ENCODE peak calls at places on chromosomes 4 and X, in five cellular contexts. I, H, E, S and X are unnamed samples.

GRCh38 chrX:70664726-70665125 is 220.1 kb downstream of the DLG3 start:
- DNase-seq in I (no peak), H (no peak), E (peak), S (no peak), X (no peak)

GRCh38 chrX:77622233-77622632 is 163.8 kb downstream of the ATRX start:
- DNase-seq in I (no peak), H (no peak), E (no peak), S (no peak), X (no peak)

GRCh38 chr4:173242466-173243250 is 74.0 kb downstream of the GALNT7 start:
- DNase-seq in I (no peak), H (no peak), E (no peak), S (no peak), X (no peak)

GRCh38 chr4:132593717-132594400 is 555.2 kb upstream of the PCDH10 start:
- DNase-seq in I (no peak), H (no peak), E (peak), S (no peak), X (no peak)

GRCh38 chr4:69360271-69360670 is 80.0 kb downstream of the UGT2B28 start:
- DNase-seq in I (no peak), H (no peak), E (no peak), S (no peak), X (no peak)

GRCh38 chr4:39427477-39428119 is 20.9 kb downstream of the KLB start:
- DNase-seq in I (no peak), H (no peak), E (no peak), S (no peak), X (no peak)

GRCh38 chr4:182163180-182163579 is 80.0 kb upstream of the TENM3 start:
- DNase-seq in I (no peak), H (no peak), E (no peak), S (no peak), X (no peak)

GRCh38 chr4:141571368-141571767 is 65.0 kb upstream of the IL15 start:
- DNase-seq in I (no peak), H (no peak), E (peak), S (no peak), X (no peak)

GRCh38 chr4:44553143-44553542 is 98.3 kb downstream of the YIPF7 start:
- DNase-seq in I (no peak), H (no peak), E (no peak), S (no peak), X (no peak)

GRCh38 chrX:10240918-10241317 is 84.1 kb downstream of the CLCN4 start:
- DNase-seq in I (no peak), H (peak), E (peak), S (no peak), X (no peak)

GRCh38 chr4:136412708-136413107 is 1119.6 kb downstream of the PCDH18 start:
- DNase-seq in I (no peak), H (no peak), E (peak), S (no peak), X (no peak)

GRCh38 chr4:182698212-182698611 is 219.0 kb downstream of the DCTD start:
- DNase-seq in I (no peak), H (no peak), E (no peak), S (no peak), X (no peak)

GRCh38 chr4:149841686-149842085 is 26.0 kb upstream of the IQCM start:
- DNase-seq in I (no peak), H (no peak), E (no peak), S (no peak), X (no peak)

GRCh38 chr4:89871211-89871610 is 23.4 kb upstream of the MMRN1 start:
- DNase-seq in I (no peak), H (no peak), E (no peak), S (no peak), X (no peak)

GRCh38 chrX:108537005-108537404 is 97.4 kb downstream of the COL4A5 start:
- DNase-seq in I (no peak), H (no peak), E (peak), S (no peak), X (no peak)

GRCh38 chr4:114549638-114550037 is 49.0 kb upstream of the UGT8 start:
- DNase-seq in I (no peak), H (no peak), E (no peak), S (no peak), X (no peak)

GRCh38 chr4:77433102-77433733 is 172.4 kb upstream of the CXCL13 start:
- DNase-seq in I (no peak), H (no peak), E (peak), S (no peak), X (no peak)

GRCh38 chr4:172736046-172736445 is 432.6 kb upstream of the GALNT7 start:
- DNase-seq in I (no peak), H (no peak), E (no peak), S (no peak), X (no peak)

GRCh38 chr4:76206222-76206942 is 7.2 kb downstream of the SCARB2 start:
- DNase-seq in I (no peak), H (peak), E (peak), S (no peak), X (no peak)

GRCh38 chr4:72954811-72955210 is 114.7 kb downstream of the COX18 start:
- DNase-seq in I (no peak), H (no peak), E (no peak), S (no peak), X (no peak)

GRCh38 chr4:118753685-118754084 is 68.5 kb downstream of the METTL14 start:
- DNase-seq in I (no peak), H (no peak), E (no peak), S (no peak), X (no peak)

GRCh38 chrX:97290199-97290598 is 406.5 kb downstream of the RPA4 start:
- DNase-seq in I (no peak), H (no peak), E (no peak), S (no peak), X (no peak)

GRCh38 chrX:150324035-150324728 is 38.9 kb upstream of the MAMLD1 start:
- DNase-seq in I (no peak), H (no peak), E (peak), S (no peak), X (no peak)

GRCh38 chr4:84615355-84615754 is 32.4 kb downstream of the CDS1 start:
- DNase-seq in I (no peak), H (no peak), E (no peak), S (no peak), X (no peak)

GRCh38 chr4:15410750-15411149 is 17.1 kb upstream of the C1QTNF7 start:
- DNase-seq in I (no peak), H (peak), E (no peak), S (peak), X (no peak)

GRCh38 chrX:17052210-17052609 is 105.8 kb downstream of the REPS2 start:
- DNase-seq in I (no peak), H (no peak), E (no peak), S (no peak), X (no peak)

GRCh38 chrX:24483596-24483995 is 18.5 kb downstream of the PDK3 start:
- DNase-seq in I (no peak), H (no peak), E (no peak), S (no peak), X (no peak)

GRCh38 chrX:24487576-24487975 is 22.5 kb downstream of the PDK3 start:
- DNase-seq in I (no peak), H (no peak), E (no peak), S (no peak), X (no peak)

GRCh38 chrX:24482823-24483410 is 17.8 kb downstream of the PDK3 start:
- DNase-seq in I (no peak), H (no peak), E (no peak), S (no peak), X (no peak)

GRCh38 chrX:24485976-24486680 is 21.0 kb downstream of the PDK3 start:
- DNase-seq in I (no peak), H (no peak), E (no peak), S (no peak), X (no peak)

DNA sequence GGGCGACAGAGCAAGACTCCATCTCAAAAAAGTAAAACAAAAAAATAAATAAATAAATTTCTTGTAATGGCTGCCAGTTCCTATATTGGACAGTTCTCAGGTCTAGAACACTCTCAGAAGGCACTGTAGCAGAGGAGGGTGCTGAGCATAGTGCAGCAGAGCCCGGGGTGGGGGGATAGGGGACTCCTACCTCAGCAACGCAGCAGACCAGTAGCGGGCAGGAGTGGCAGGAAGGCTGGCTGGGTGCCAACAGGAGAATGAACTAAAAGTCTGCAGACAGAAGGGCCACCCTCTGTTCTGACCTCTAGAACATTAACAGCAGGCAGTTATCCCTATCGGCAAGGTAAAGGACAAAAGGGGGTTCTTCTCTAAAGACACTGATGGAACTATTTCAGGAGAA is 20.2 kb downstream of the PDK3 start:
- DNase-seq in I (no peak), H (no peak), E (no peak), S (no peak), X (no peak)
- H3K4me3 ChIP-seq in I (no peak), H (no peak), E (no peak), S (no peak), X (no peak)

GRCh38 chrX:112841114-112841819 is 636 bp upstream of the AMOT start:
- DNase-seq in I (peak), H (peak), E (peak), S (peak), X (peak)

GRCh38 chrX:112841820-112842157 is 1.2 kb upstream of the AMOT start:
- DNase-seq in I (no peak), H (no peak), E (no peak), S (no peak), X (no peak)

GRCh38 chrX:112839856-112840255 is 775 bp downstream of the AMOT start:
- DNase-seq in I (no peak), H (no peak), E (no peak), S (no peak), X (no peak)

GRCh38 chrX:112837531-112837930 is 3.1 kb downstream of the AMOT start:
- DNase-seq in I (no peak), H (no peak), E (no peak), S (no peak), X (no peak)

DNA sequence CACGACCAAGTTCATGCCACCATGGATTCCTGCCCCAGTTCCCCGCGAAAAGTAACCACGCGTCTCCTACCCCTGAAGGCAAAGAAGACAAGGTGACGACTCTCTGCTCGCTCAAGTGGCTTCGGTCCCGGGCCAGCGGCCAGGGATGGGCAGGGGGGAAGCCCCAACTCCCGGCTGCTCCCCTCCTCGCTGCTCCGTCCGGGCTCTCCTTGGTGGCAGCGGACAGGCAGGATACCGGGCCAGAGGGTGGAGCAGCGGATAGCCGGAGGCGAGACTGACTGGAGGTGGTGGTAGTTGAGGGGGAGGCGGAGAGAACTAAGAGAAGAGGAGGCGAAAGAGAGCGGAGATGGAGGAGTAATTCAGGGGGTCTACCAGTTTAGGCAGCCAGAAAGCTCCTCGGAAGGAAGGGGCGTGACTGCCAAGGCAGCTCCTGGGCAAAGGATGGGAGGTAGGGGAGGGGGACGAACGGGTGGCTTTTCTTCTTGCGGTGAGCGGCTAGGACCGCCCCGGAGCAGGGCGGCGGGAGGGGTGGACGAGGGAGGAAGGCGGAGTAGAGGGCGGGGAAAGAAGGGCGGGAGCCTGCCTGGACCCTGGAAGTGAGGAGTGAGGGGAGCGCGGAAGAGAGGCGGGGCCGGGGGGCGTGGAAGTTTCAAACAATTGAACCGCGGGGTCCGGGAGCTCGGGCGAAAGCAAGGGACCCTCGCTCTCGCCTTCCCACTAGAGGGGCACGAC is at the start of gene AMOT:
- DNase-seq in I (peak), H (peak), E (peak), S (peak), X (peak)
- H3K27ac ChIP-seq in I (peak), H (peak), E (no peak), S (peak), X (peak)

GRCh38 chrX:135420831-135421230 is 913 bp upstream of the SMIM10L2A start:
- DNase-seq in I (no peak), H (no peak), E (no peak), S (no peak), X (no peak)
- H3K4me3 ChIP-seq in I (no peak), H (no peak), E (no peak), S (no peak), X (no peak)

DNA sequence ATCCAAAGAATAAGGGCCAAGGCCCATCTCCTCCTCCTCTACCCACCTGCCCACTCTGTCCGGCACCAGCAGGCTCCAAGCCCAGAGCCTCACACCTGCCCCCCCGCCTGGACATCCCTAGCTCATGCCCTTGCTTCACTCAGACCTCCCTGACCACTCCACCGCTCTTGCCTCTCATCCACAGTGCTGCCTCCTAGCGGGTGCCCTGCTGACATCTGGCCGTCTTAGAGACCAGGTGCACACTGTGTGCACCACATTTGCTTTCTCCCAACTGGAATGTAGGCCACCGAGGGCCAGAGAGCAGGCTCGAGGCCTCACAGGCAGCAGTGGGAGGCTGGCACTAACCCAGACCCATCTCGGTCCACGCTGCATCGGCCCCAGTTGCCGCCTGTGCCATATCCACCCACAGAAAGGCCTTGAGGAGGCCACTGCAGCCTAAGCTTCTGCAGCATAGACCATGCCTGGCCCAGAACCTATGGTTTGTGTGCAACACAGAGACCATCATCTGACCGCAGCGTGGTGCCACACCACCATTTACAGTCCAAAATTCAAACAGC is 13.5 kb downstream of the LETM1 start:
- DNase-seq in I (no peak), H (no peak), E (no peak), S (no peak), X (no peak)
- H3K27ac ChIP-seq in I (no peak), H (no peak), E (no peak), S (no peak), X (no peak)